ENCODE peak calls at places on chromosomes 7 and 10, in ten cellular contexts. W is pancreas, Z is WTC11, A is cardiac fibroblast, P is cardiac muscle cell, Q is mucosa of descending colon, K is lung, G is HepG2, R is AG04450, N is fibroblast of mammary gland. D is an unnamed sample.

GRCh38 chr7:87627634-87627994 is 584 bp upstream of the RUNDC3B start:
- DNase-seq in W (peak), N (no peak), K (no peak), Z (peak), R (no peak), P (no peak), Q (peak), G (no peak), A (no peak), D (no peak)

GRCh38 chr7:157676001-157676400 is 339.2 kb downstream of the DNAJB6 start:
- DNase-seq in G (no peak), K (no peak), A (no peak), P (no peak), W (peak), R (no peak), N (no peak), Z (no peak), Q (peak), D (no peak)

GRCh38 chr7:36440880-36441279 is 51.2 kb downstream of the ANLN start:
- DNase-seq in Q (no peak), N (peak), R (no peak), G (peak), Z (no peak), A (peak), W (no peak), P (peak), K (no peak), D (peak)

GRCh38 chr10:89213191-89213808 is 6.2 kb upstream of the CH25H start:
- DNase-seq in R (no peak), Z (no peak), P (peak), A (peak), G (peak), K (no peak), N (peak), Q (no peak), W (no peak), D (peak)

GRCh38 chr10:103682042-103682441 is 173.3 kb downstream of the SH3PXD2A start:
- DNase-seq in Z (no peak), Q (no peak), W (no peak), P (no peak), N (peak), G (no peak), A (no peak), K (no peak), R (no peak), D (no peak)

GRCh38 chr10:13573960-13574359 is 12.8 kb upstream of the PRPF18 start:
- DNase-seq in N (no peak), A (no peak), K (no peak), G (no peak), P (no peak), Z (no peak), W (no peak), R (no peak), Q (no peak), D (no peak)

GRCh38 chr7:141102436-141102835 is 28.6 kb downstream of the TMEM178B start:
- DNase-seq in R (no peak), Z (no peak), Q (no peak), N (no peak), K (no peak), P (no peak), A (no peak), G (no peak), W (no peak), D (no peak)

GRCh38 chr10:132539894-132540293 is 2.3 kb downstream of the INPP5A start:
- DNase-seq in K (no peak), G (no peak), W (no peak), N (peak), A (peak), Z (no peak), P (peak), Q (no peak), R (no peak), D (no peak)

GRCh38 chr7:29342761-29343160 is 148.2 kb downstream of the CHN2 start:
- DNase-seq in K (no peak), G (no peak), N (no peak), W (no peak), A (peak), Q (no peak), P (peak), Z (no peak), R (no peak), D (no peak)

GRCh38 chr10:118662228-118663035 is 67.0 kb upstream of the PRLHR start:
- DNase-seq in P (no peak), Q (no peak), G (no peak), W (no peak), Z (no peak), A (no peak), R (no peak), K (no peak), N (no peak), D (no peak)

GRCh38 chr10:129617768-129618167 is 150.7 kb downstream of the MGMT start:
- DNase-seq in R (no peak), K (no peak), G (no peak), Q (no peak), N (no peak), W (no peak), P (no peak), A (no peak), Z (no peak), D (no peak)

GRCh38 chr10:66678521-66678920 is 247.3 kb upstream of the LRRTM3 start:
- DNase-seq in N (no peak), K (no peak), W (no peak), Q (no peak), P (no peak), A (no peak), G (no peak), Z (no peak), R (no peak), D (no peak)

GRCh38 chr7:86911703-86912102 is 147.8 kb downstream of the ELAPOR2 start:
- DNase-seq in G (peak), K (no peak), Q (no peak), W (no peak), N (peak), R (no peak), Z (no peak), P (no peak), A (no peak), D (no peak)

GRCh38 chr7:1362301-1362700 is 97.0 kb downstream of the MICALL2 start:
- DNase-seq in P (no peak), Z (no peak), N (no peak), W (peak), G (no peak), R (no peak), Q (peak), A (no peak), K (no peak), D (no peak)

GRCh38 chr7:41006591-41006990 is 696.3 kb downstream of the INHBA start:
- DNase-seq in G (no peak), K (no peak), N (peak), W (no peak), R (no peak), A (no peak), Q (no peak), P (peak), Z (no peak), D (no peak)

GRCh38 chr10:84177541-84178386 is 4.2 kb downstream of the GPR15LG start:
- DNase-seq in K (no peak), N (no peak), P (no peak), Q (peak), W (no peak), R (no peak), A (no peak), Z (no peak), G (no peak), D (no peak)

GRCh38 chr7:95190515-95190914 is 133.8 kb downstream of the PON1 start:
- DNase-seq in N (peak), Q (no peak), G (peak), Z (peak), W (no peak), A (no peak), R (no peak), K (no peak), P (no peak), D (no peak)

GRCh38 chr7:129789652-129790051 is 163.1 kb downstream of the UBE2H start:
- DNase-seq in A (no peak), G (no peak), W (peak), N (no peak), R (no peak), Q (no peak), Z (no peak), P (no peak), K (no peak), D (no peak)

GRCh38 chr10:130111848-130112180 is 1.2 kb upstream of the C10orf143 start:
- DNase-seq in K (no peak), Q (no peak), Z (no peak), W (no peak), P (no peak), A (no peak), G (no peak), R (no peak), N (peak), D (no peak)

GRCh38 chr10:130921461-130921860 is 390.1 kb downstream of the TCERG1L start:
- DNase-seq in P (no peak), K (no peak), G (no peak), Z (no peak), N (no peak), Q (no peak), W (no peak), R (no peak), A (no peak), D (no peak)

GRCh38 chr7:30688718-30689221 is 6.5 kb upstream of the CRHR2 start:
- DNase-seq in G (no peak), N (no peak), P (peak), W (peak), R (no peak), Q (no peak), Z (peak), K (no peak), A (peak), D (no peak)

GRCh38 chr10:33837736-33838135 is 503.3 kb upstream of the NRP1 start:
- DNase-seq in N (no peak), Z (no peak), W (no peak), A (no peak), Q (no peak), K (no peak), P (no peak), G (no peak), R (no peak), D (no peak)

GRCh38 chr7:155324012-155324917 is 26.6 kb downstream of the INSIG1 start:
- DNase-seq in W (no peak), Z (no peak), P (no peak), R (no peak), G (no peak), K (no peak), N (no peak), Q (no peak), A (no peak), D (no peak)

GRCh38 chr10:125727436-125727835 is 7.9 kb downstream of the EDRF1 start:
- DNase-seq in K (no peak), W (no peak), Z (no peak), R (no peak), G (no peak), A (no peak), Q (no peak), P (no peak), N (no peak), D (no peak)

GRCh38 chr7:27953777-27954176 is 213.8 kb downstream of the TAX1BP1 start:
- DNase-seq in W (no peak), Q (no peak), R (no peak), N (peak), P (no peak), Z (no peak), A (no peak), K (no peak), G (no peak), D (no peak)

GRCh38 chr7:121097577-121097976 is 109.1 kb downstream of the CPED1 start:
- DNase-seq in K (no peak), Z (no peak), Q (no peak), R (no peak), P (no peak), W (no peak), N (no peak), A (no peak), G (no peak), D (no peak)

GRCh38 chr7:4167385-4167910 is 514.6 kb upstream of the FOXK1 start:
- DNase-seq in G (no peak), W (peak), A (no peak), P (no peak), R (no peak), Z (no peak), N (no peak), K (no peak), Q (peak), D (no peak)

GRCh38 chr10:22103701-22104100 is 100.2 kb upstream of the DNAJC1 start:
- DNase-seq in Z (no peak), R (no peak), Q (no peak), A (peak), G (no peak), K (no peak), N (peak), W (no peak), P (peak), D (peak)

GRCh38 chr10:4346257-4346656 is 479.8 kb upstream of the AKR1E2 start:
- DNase-seq in Z (no peak), Q (no peak), G (no peak), P (no peak), K (no peak), A (peak), N (no peak), R (no peak), W (no peak), D (no peak)

GRCh38 chr10:72895236-72895850 is 1.8 kb downstream of the OIT3 start:
- DNase-seq in N (no peak), Z (no peak), A (no peak), R (no peak), K (no peak), W (no peak), P (no peak), G (no peak), Q (no peak), D (no peak)

GRCh38 chr7:159067870-159068787 is 76.5 kb downstream of the VIPR2 start:
- DNase-seq in Q (peak), G (no peak), R (no peak), P (peak), Z (no peak), A (peak), W (no peak), K (no peak), N (no peak), D (no peak)

GRCh38 chr7:34090796-34091195 is 185.5 kb downstream of the BMPER start:
- DNase-seq in R (no peak), K (no peak), Z (no peak), N (peak), W (no peak), Q (no peak), P (no peak), G (no peak), A (no peak), D (no peak)

GRCh38 chr7:34084651-34085050 is 179.3 kb downstream of the BMPER start:
- DNase-seq in Q (no peak), A (no peak), N (no peak), G (no peak), R (no peak), Z (no peak), P (no peak), K (no peak), W (no peak), D (no peak)

GRCh38 chr7:34091330-34091917 is 186.1 kb downstream of the BMPER start:
- DNase-seq in K (no peak), Q (no peak), A (peak), W (no peak), Z (peak), G (peak), R (peak), P (peak), N (peak), D (no peak)

GRCh38 chr7:34086064-34086463 is 180.7 kb downstream of the BMPER start:
- DNase-seq in Z (no peak), K (no peak), R (no peak), W (no peak), G (no peak), N (peak), P (no peak), Q (no peak), A (no peak), D (no peak)

GRCh38 chr7:34087892-34088891 is 182.9 kb downstream of the BMPER start:
- DNase-seq in G (peak), K (no peak), Z (peak), N (peak), P (peak), Q (no peak), R (no peak), A (peak), W (no peak), D (no peak)
- TF ChIP-seq CTCF in G (peak), K (no peak), Z (peak), N (peak), P (peak), Q (no peak), R (peak), A (peak), W (no peak), D (peak)

GRCh38 chr10:97633921-97634320 is 621 bp upstream of the MORN4 start:
- DNase-seq in Z (no peak), P (peak), A (peak), W (no peak), R (no peak), G (peak), K (no peak), Q (no peak), N (no peak), D (no peak)
- TF ChIP-seq CTCF in Z (no peak), P (peak), A (peak), W (peak), R (no peak), G (no peak), K (no peak), Q (no peak), N (peak), D (no peak)

DNA sequence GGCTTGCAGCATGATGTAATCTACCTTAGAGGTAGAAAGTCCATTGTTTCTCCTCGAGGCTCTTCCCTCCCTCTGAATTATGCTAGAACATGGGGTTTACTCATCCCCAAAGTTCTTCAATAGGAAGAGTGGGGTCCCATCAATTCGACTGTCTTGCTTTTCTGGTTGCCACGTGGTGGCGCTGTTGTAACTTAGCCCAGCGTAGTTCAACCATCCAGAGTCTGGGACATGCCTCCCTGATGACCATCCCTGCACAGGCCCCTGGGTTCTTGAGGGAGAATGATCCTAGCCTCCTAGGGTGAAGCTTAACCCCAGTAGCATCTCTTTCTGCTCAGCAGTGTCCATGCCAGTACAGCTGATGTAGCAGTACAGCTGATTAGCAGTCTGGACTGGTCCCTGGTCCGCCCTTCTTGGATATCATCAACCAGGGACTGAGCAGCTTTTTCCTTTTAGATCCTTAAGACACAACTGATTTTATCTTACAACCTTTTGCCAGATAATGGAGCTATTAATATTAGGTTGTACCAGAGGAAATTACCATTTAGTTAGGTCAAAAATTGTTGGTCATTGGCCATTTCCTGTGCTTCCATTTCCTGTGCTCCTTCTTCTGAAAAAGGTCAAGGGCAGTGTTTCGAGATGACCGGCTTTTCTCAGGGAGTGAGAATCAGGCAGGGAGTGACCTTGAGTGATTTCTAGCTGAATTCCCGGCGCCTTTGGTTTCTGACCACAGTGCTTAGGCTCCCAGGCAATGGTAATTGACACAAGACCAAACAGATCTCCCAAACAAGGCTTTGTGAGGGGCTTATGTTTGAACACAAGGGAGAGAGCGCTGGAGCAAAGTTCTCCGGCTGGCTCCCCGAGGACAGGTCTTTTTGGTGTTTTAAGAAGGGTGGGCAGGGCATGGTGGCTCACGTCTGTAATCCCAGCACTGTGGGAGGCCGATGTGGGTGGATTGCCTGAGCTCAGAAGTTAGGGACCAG is 65.4 kb downstream of the TACC2 start:
- DNase-seq in N (peak), A (peak), Q (no peak), W (no peak), G (peak), P (peak), K (peak), R (no peak), Z (peak), D (no peak)
- TF ChIP-seq CTCF in N (peak), A (peak), Q (peak), W (peak), G (peak), P (peak), K (peak), R (peak), Z (peak), D (no peak)

GRCh38 chr10:5582736-5583135 is 58.0 kb downstream of the CALML3 start:
- DNase-seq in R (no peak), W (no peak), Z (no peak), Q (no peak), G (no peak), K (no peak), P (no peak), A (no peak), N (no peak), D (no peak)
- TF ChIP-seq CTCF in R (peak), W (no peak), Z (no peak), Q (no peak), G (peak), K (no peak), P (peak), A (no peak), N (no peak), D (no peak)

GRCh38 chr10:116765549-116766162 is 23.3 kb upstream of the HSPA12A start:
- DNase-seq in Z (peak), Q (no peak), R (no peak), G (no peak), P (peak), W (no peak), K (no peak), A (no peak), N (peak), D (no peak)
- TF ChIP-seq CTCF in Z (peak), Q (peak), R (peak), G (peak), P (peak), W (no peak), K (no peak), A (no peak), N (peak), D (no peak)

DNA sequence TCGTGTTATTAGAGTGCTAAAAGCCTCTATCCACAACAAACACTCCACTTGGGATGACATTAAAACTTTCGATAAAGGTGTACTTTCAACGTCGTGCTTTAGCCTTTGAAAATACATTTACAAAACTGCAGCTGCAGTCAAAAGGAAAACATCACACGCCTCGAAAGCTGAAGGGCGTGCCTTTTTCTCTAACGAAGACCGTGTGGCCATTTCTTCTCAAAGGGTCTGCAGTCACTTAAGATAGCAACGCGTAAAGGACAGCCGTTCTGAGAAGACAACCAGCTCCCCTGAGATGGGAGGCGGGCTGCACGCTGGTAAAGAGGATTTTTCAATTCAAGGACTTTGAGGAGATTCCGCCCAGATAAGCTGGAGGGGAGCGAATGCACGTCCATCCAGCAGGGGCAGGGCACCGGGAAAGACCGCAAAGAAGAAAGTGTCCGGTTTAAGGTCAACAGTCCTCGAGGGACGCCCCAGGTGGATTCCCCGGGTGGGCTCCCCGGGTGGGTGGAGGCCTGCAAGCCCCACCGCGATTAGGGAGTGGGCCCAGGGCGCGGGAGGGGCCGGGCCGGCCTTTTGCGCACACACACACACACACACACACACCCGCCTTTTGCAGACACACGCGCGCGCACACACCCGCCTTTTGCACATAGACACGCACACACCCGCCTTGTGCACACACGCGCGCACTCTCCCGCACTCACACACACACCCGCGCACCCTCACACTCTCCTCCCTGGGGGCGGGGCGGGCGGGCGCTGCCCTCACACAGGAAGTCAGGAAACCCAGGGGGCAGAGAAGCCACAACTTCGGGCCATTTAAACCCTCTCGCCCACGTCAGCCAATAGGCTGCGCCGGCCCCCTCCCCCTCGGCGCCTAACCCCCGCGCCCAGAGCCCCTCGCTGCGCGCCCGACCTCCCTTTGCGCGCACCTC is 767 bp downstream of the ARHGAP12 start:
- DNase-seq in Z (peak), G (peak), W (peak), A (peak), Q (peak), N (peak), K (peak), P (peak), R (no peak), D (peak)
- TF ChIP-seq CTCF in Z (no peak), G (peak), W (peak), A (peak), Q (no peak), N (peak), K (peak), P (peak), R (peak), D (no peak)

GRCh38 chr7:127628445-127628844 is 10.5 kb upstream of the PAX4 start:
- DNase-seq in K (no peak), Z (peak), R (no peak), N (no peak), G (no peak), Q (no peak), P (no peak), W (no peak), A (no peak), D (no peak)
- TF ChIP-seq CTCF in K (no peak), Z (no peak), R (peak), N (no peak), G (peak), Q (no peak), P (peak), W (no peak), A (no peak), D (peak)

D was measured in GM20000.